ENCODE peak calls at places on chromosome 16, in ten cellular contexts. O is upper lobe of right lung, T is GM10248, B is GM04504, C is Daoy, M is Kasumi-1, I is iPS-NIHi11, E is Calu3, P is mucosa of descending colon, Z is A549. X is an unnamed sample.

GRCh38 chr16:64122177-64122576 is 999.7 kb downstream of the CDH11 start:
- DNase-seq in O (no peak), T (no peak), B (no peak), C (no peak), M (no peak), I (no peak), E (no peak), P (no peak), Z (no peak), X (no peak)

GRCh38 chr16:65547799-65548446 is 426.1 kb upstream of the CDH11 start:
- DNase-seq in O (no peak), T (no peak), B (peak), C (peak), M (no peak), I (peak), E (no peak), P (no peak), Z (no peak), X (no peak)

GRCh38 chr16:15052747-15053476 is 3.0 kb downstream of the NTAN1 start:
- DNase-seq in O (peak), T (no peak), B (no peak), C (no peak), M (no peak), I (no peak), E (no peak), P (no peak), Z (no peak), X (no peak)

GRCh38 chr16:46970089-46970488 is 3.4 kb downstream of the DNAJA2 start:
- DNase-seq in O (no peak), T (no peak), B (no peak), C (no peak), M (no peak), I (no peak), E (no peak), P (no peak), Z (no peak), X (no peak)

GRCh38 chr16:24499193-24499814 is 40.1 kb upstream of the RBBP6 start:
- DNase-seq in O (peak), T (peak), B (no peak), C (peak), M (peak), I (peak), E (peak), P (no peak), Z (peak), X (no peak)

GRCh38 chr16:78957328-78958100 is 643.0 kb downstream of the MAF start:
- DNase-seq in O (no peak), T (no peak), B (no peak), C (peak), M (no peak), I (no peak), E (no peak), P (no peak), Z (no peak), X (no peak)

GRCh38 chr16:50007744-50008143 is 17.3 kb upstream of the CNEP1R1 start:
- DNase-seq in O (no peak), T (no peak), B (no peak), C (no peak), M (no peak), I (no peak), E (no peak), P (no peak), Z (no peak), X (no peak)

GRCh38 chr16:23055481-23055880 is 93.8 kb downstream of the USP31 start:
- DNase-seq in O (no peak), T (no peak), B (no peak), C (no peak), M (no peak), I (no peak), E (no peak), P (no peak), Z (no peak), X (no peak)

GRCh38 chr16:13797718-13798117 is 122.2 kb upstream of the ERCC4 start:
- DNase-seq in O (no peak), T (no peak), B (no peak), C (no peak), M (no peak), I (no peak), E (no peak), P (no peak), Z (no peak), X (no peak)

GRCh38 chr16:55035037-55035436 is 104.4 kb downstream of the IRX5 start:
- DNase-seq in O (no peak), T (peak), B (no peak), C (peak), M (peak), I (peak), E (peak), P (no peak), Z (peak), X (no peak)

GRCh38 chr16:23298290-23298689 is 3.8 kb upstream of the SCNN1B start:
- DNase-seq in O (no peak), T (no peak), B (no peak), C (no peak), M (no peak), I (no peak), E (no peak), P (no peak), Z (no peak), X (no peak)

GRCh38 chr16:74923766-74924460 is 61.0 kb downstream of the WDR59 start:
- DNase-seq in O (no peak), T (no peak), B (no peak), C (no peak), M (no peak), I (no peak), E (no peak), P (no peak), Z (no peak), X (no peak)

GRCh38 chr16:21156767-21157467 is 1.6 kb upstream of the LDAF1 start:
- DNase-seq in O (no peak), T (peak), B (peak), C (peak), M (peak), I (peak), E (peak), P (no peak), Z (peak), X (no peak)

GRCh38 chr16:1428511-1428910 is 2.4 kb upstream of the PERCC1 start:
- DNase-seq in O (peak), T (peak), B (no peak), C (peak), M (peak), I (peak), E (peak), P (no peak), Z (peak), X (no peak)

GRCh38 chr16:24729967-24730815 is 740 bp downstream of the TNRC6A start:
- DNase-seq in O (peak), T (no peak), B (no peak), C (peak), M (no peak), I (peak), E (peak), P (peak), Z (peak), X (no peak)

GRCh38 chr16:75376475-75376907 is 56.8 kb downstream of the CFDP1 start:
- DNase-seq in O (no peak), T (no peak), B (no peak), C (no peak), M (no peak), I (no peak), E (no peak), P (no peak), Z (no peak), X (no peak)

GRCh38 chr16:68083861-68084503 is 1.2 kb upstream of the NFATC3 start:
- DNase-seq in O (no peak), T (no peak), B (no peak), C (no peak), M (no peak), I (peak), E (no peak), P (no peak), Z (peak), X (no peak)

GRCh38 chr16:57815987-57816745 is 13.9 kb upstream of the KIFC3 start:
- DNase-seq in O (peak), T (peak), B (peak), C (peak), M (peak), I (peak), E (peak), P (peak), Z (peak), X (peak)

GRCh38 chr16:325375-326155 is 27.0 kb downstream of the AXIN1 start:
- DNase-seq in O (no peak), T (no peak), B (no peak), C (no peak), M (no peak), I (no peak), E (no peak), P (no peak), Z (no peak), X (no peak)

GRCh38 chr16:2467301-2468141 is 3.6 kb upstream of the NTN3 start:
- DNase-seq in O (peak), T (peak), B (no peak), C (peak), M (no peak), I (peak), E (peak), P (peak), Z (peak), X (peak)

GRCh38 chr16:85316321-85316919 is 204.1 kb upstream of the CIBAR2 start:
- DNase-seq in O (peak), T (peak), B (no peak), C (peak), M (peak), I (peak), E (peak), P (peak), Z (peak), X (no peak)

GRCh38 chr16:81625544-81626152 is 153.4 kb upstream of the PLCG2 start:
- DNase-seq in O (no peak), T (peak), B (no peak), C (peak), M (no peak), I (no peak), E (peak), P (no peak), Z (no peak), X (no peak)

GRCh38 chr16:30621765-30622164 is 11.6 kb upstream of the ZNF689 start:
- DNase-seq in O (no peak), T (no peak), B (no peak), C (peak), M (no peak), I (no peak), E (no peak), P (no peak), Z (no peak), X (no peak)

GRCh38 chr16:15778204-15778743 is 78.6 kb downstream of the MYH11 start:
- DNase-seq in O (no peak), T (no peak), B (no peak), C (no peak), M (no peak), I (no peak), E (no peak), P (no peak), Z (no peak), X (no peak)

GRCh38 chr16:23353440-23353839 is 51.3 kb downstream of the SCNN1B start:
- DNase-seq in O (no peak), T (no peak), B (no peak), C (no peak), M (no peak), I (no peak), E (no peak), P (no peak), Z (no peak), X (no peak)

GRCh38 chr16:49884033-49884707 is 28.3 kb upstream of the ZNF423 start:
- DNase-seq in O (no peak), T (no peak), B (no peak), C (no peak), M (no peak), I (no peak), E (peak), P (no peak), Z (no peak), X (no peak)

GRCh38 chr16:31268891-31269290 is 9.1 kb downstream of the ITGAM start:
- DNase-seq in O (peak), T (no peak), B (no peak), C (no peak), M (no peak), I (no peak), E (no peak), P (no peak), Z (no peak), X (peak)

GRCh38 chr16:1511662-1512061 is 18.5 kb downstream of the TELO2 start:
- DNase-seq in O (no peak), T (no peak), B (no peak), C (no peak), M (no peak), I (no peak), E (no peak), P (no peak), Z (no peak), X (no peak)

GRCh38 chr16:3776316-3776715 is 59.0 kb upstream of the TRAP1 start:
- DNase-seq in O (peak), T (no peak), B (no peak), C (no peak), M (no peak), I (no peak), E (no peak), P (no peak), Z (no peak), X (no peak)

GRCh38 chr16:7303014-7303676 is 29.5 kb upstream of the RBFOX1 start:
- DNase-seq in O (no peak), T (no peak), B (no peak), C (peak), M (no peak), I (peak), E (no peak), P (no peak), Z (no peak), X (no peak)

GRCh38 chr16:53949716-53950410 is 245.9 kb downstream of the FTO start:
- DNase-seq in O (no peak), T (peak), B (no peak), C (no peak), M (no peak), I (no peak), E (no peak), P (no peak), Z (no peak), X (no peak)

GRCh38 chr16:46859719-46860152 is 24.4 kb upstream of the GPT2 start:
- DNase-seq in O (no peak), T (no peak), B (peak), C (peak), M (no peak), I (peak), E (peak), P (no peak), Z (peak), X (no peak)

GRCh38 chr16:31073823-31074072 is 292 bp downstream of the ZNF668 start:
- DNase-seq in O (no peak), T (no peak), B (no peak), C (no peak), M (no peak), I (no peak), E (no peak), P (no peak), Z (no peak), X (no peak)

GRCh38 chr16:56196381-56196780 is 5.1 kb downstream of the GNAO1 start:
- DNase-seq in O (no peak), T (no peak), B (no peak), C (no peak), M (no peak), I (no peak), E (no peak), P (no peak), Z (no peak), X (no peak)

GRCh38 chr16:28212532-28212873 is 738 bp upstream of the XPO6 start:
- DNase-seq in O (no peak), T (no peak), B (no peak), C (peak), M (no peak), I (no peak), E (no peak), P (no peak), Z (no peak), X (no peak)

GRCh38 chr16:86538196-86538780 is 16.7 kb downstream of the MTHFSD start:
- DNase-seq in O (peak), T (no peak), B (no peak), C (no peak), M (no peak), I (no peak), E (no peak), P (no peak), Z (no peak), X (no peak)

GRCh38 chr16:69118468-69118867 is 13.0 kb downstream of the HAS3 start:
- DNase-seq in O (no peak), T (no peak), B (no peak), C (no peak), M (no peak), I (no peak), E (no peak), P (no peak), Z (no peak), X (no peak)

X was measured in cardiac septum.